ENCODE peak calls at places on chromosome X, in five cellular contexts. K, J, B, I and C are unnamed samples.

GRCh38 chrX:19291086-19291485 is 52.6 kb upstream of the PDHA1 start:
- DNase-seq in K (no peak), J (no peak), B (no peak), I (no peak), C (no peak)

GRCh38 chrX:129996120-129996519 is 13.7 kb downstream of the BCORL1 start:
- DNase-seq in K (peak; percentile 47), J (no peak), B (peak; percentile 16), I (peak; percentile 70), C (no peak)

GRCh38 chrX:10049246-10049645 is 82.1 kb downstream of the CLDN34 start:
- DNase-seq in K (no peak), J (no peak), B (peak; percentile 4), I (no peak), C (no peak)

GRCh38 chrX:136453771-136454170 is 34.0 kb upstream of the BRS3 start:
- DNase-seq in K (no peak), J (no peak), B (no peak), I (no peak), C (no peak)

GRCh38 chrX:137882960-137883359 is 317.0 kb downstream of the ZIC3 start:
- DNase-seq in K (no peak), J (no peak), B (no peak), I (no peak), C (no peak)

GRCh38 chrX:40165206-40165605 is 67.4 kb upstream of the BCOR start:
- DNase-seq in K (no peak), J (no peak), B (no peak), I (no peak), C (no peak)

GRCh38 chrX:52261125-52261462 is 76.4 kb downstream of the MAGED4 start:
- DNase-seq in K (no peak), J (no peak), B (no peak), I (no peak), C (no peak)

GRCh38 chrX:43349363-43349762 is 306.7 kb upstream of the MAOA start:
- DNase-seq in K (peak; percentile 8), J (peak; percentile 24), B (peak; percentile 19), I (peak; percentile 0), C (no peak)

GRCh38 chrX:65926095-65927019 is 113.5 kb downstream of the VSIG4 start:
- DNase-seq in K (no peak), J (no peak), B (no peak), I (no peak), C (no peak)